ENCODE peak calls at places on chromosome X, in four cellular contexts. One of them, this sample, is unnamed. For H3K4me1 and H3K36me3, the result is how much of the 10 kb centered on the place peaks cover.

GRCh38 chrX:154372612-154373022 is 1.8 kb downstream of the FLNA start:
- DNase-seq in endothelial cell of umbilical vein: no peak
- DNase-seq in astrocyte: peak
- DNase-seq in left lung: no peak
- DNase-seq in this sample: no peak

GRCh38 chrX:138865093-138865649 is 153.7 kb upstream of the FGF13 start:
- DNase-seq in endothelial cell of umbilical vein: no peak
- DNase-seq in astrocyte: no peak
- DNase-seq in left lung: no peak
- DNase-seq in this sample: no peak

GRCh38 chrX:47245156-47245555 is 12.3 kb downstream of the USP11 start:
- DNase-seq in endothelial cell of umbilical vein: no peak
- DNase-seq in astrocyte: no peak
- DNase-seq in left lung: no peak
- DNase-seq in this sample: no peak

GRCh38 chrX:72094894-72095293 is 36.8 kb downstream of the RTL5 start:
- DNase-seq in endothelial cell of umbilical vein: peak
- DNase-seq in astrocyte: peak
- DNase-seq in left lung: peak
- DNase-seq in this sample: peak

GRCh38 chrX:150731795-150732194 is 38.6 kb downstream of the MTMR1 start:
- DNase-seq in endothelial cell of umbilical vein: no peak
- DNase-seq in astrocyte: peak
- DNase-seq in left lung: no peak
- DNase-seq in this sample: no peak

GRCh38 chrX:12771445-12772069 is 19.7 kb upstream of the PRPS2 start:
- DNase-seq in endothelial cell of umbilical vein: peak
- DNase-seq in astrocyte: no peak
- DNase-seq in left lung: peak
- DNase-seq in this sample: peak

GRCh38 chrX:95351089-95351488 is 1333.6 kb upstream of the DIAPH2 start:
- DNase-seq in endothelial cell of umbilical vein: no peak
- DNase-seq in astrocyte: no peak
- DNase-seq in left lung: no peak
- DNase-seq in this sample: no peak

GRCh38 chrX:106940068-106940467 is 19.9 kb downstream of the CLDN2 start:
- DNase-seq in endothelial cell of umbilical vein: peak
- DNase-seq in astrocyte: no peak
- DNase-seq in left lung: no peak
- DNase-seq in this sample: no peak

GRCh38 chrX:78168065-78168464 is 28.6 kb upstream of the TAF9B start:
- DNase-seq in endothelial cell of umbilical vein: no peak
- DNase-seq in astrocyte: no peak
- DNase-seq in left lung: no peak
- DNase-seq in this sample: no peak

GRCh38 chrX:38868941-38869378 is 67.7 kb downstream of the MID1IP1 start:
- DNase-seq in endothelial cell of umbilical vein: peak
- DNase-seq in astrocyte: peak
- DNase-seq in left lung: no peak
- DNase-seq in this sample: no peak

GRCh38 chrX:109886122-109886761 is 116.7 kb upstream of the TMEM164 start:
- DNase-seq in endothelial cell of umbilical vein: peak
- DNase-seq in astrocyte: no peak
- DNase-seq in left lung: no peak
- DNase-seq in this sample: peak

GRCh38 chrX:40809210-40809609 is 73.9 kb upstream of the MED14 start:
- DNase-seq in endothelial cell of umbilical vein: no peak
- DNase-seq in astrocyte: peak
- DNase-seq in left lung: no peak
- DNase-seq in this sample: no peak

GRCh38 chrX:12610079-12610478 is 181.1 kb upstream of the PRPS2 start:
- DNase-seq in endothelial cell of umbilical vein: no peak
- DNase-seq in astrocyte: peak
- DNase-seq in left lung: no peak
- DNase-seq in this sample: no peak

GRCh38 chrX:153639177-153640044 is 7.6 kb upstream of the DUSP9 start:
- DNase-seq in endothelial cell of umbilical vein: no peak
- DNase-seq in astrocyte: no peak
- DNase-seq in left lung: no peak
- DNase-seq in this sample: no peak

GRCh38 chrX:103002576-103002975 is 61.4 kb downstream of the BEX1 start:
- DNase-seq in endothelial cell of umbilical vein: no peak
- DNase-seq in astrocyte: peak
- DNase-seq in left lung: no peak
- DNase-seq in this sample: no peak

GRCh38 chrX:47991263-47992092 is 12.3 kb downstream of the ZNF182 start:
- DNase-seq in endothelial cell of umbilical vein: no peak
- DNase-seq in astrocyte: peak
- DNase-seq in left lung: no peak
- DNase-seq in this sample: no peak

GRCh38 chrX:76802698-76803097 is 375.2 kb downstream of the MAGEE1 start:
- DNase-seq in endothelial cell of umbilical vein: no peak
- DNase-seq in astrocyte: no peak
- DNase-seq in left lung: no peak
- DNase-seq in this sample: no peak

GRCh38 chrX:46637937-46638336 is 64.4 kb downstream of the CHST7 start:
- DNase-seq in endothelial cell of umbilical vein: peak
- DNase-seq in astrocyte: peak
- DNase-seq in left lung: no peak
- DNase-seq in this sample: no peak

GRCh38 chrX:141278306-141278705 is 36.0 kb upstream of the SPANXC start:
- DNase-seq in endothelial cell of umbilical vein: peak
- DNase-seq in astrocyte: no peak
- DNase-seq in left lung: no peak
- DNase-seq in this sample: no peak

GRCh38 chrX:134948333-134949241 is 42.2 kb upstream of the SMIM10 start:
- DNase-seq in endothelial cell of umbilical vein: peak
- DNase-seq in astrocyte: peak
- DNase-seq in left lung: no peak
- DNase-seq in this sample: no peak

GRCh38 chrX:83916525-83916924 is 55.6 kb downstream of the CYLC1 start:
- DNase-seq in endothelial cell of umbilical vein: no peak
- DNase-seq in astrocyte: no peak
- DNase-seq in left lung: no peak
- DNase-seq in this sample: no peak

GRCh38 chrX:63739885-63740284 is 45.1 kb downstream of the ARHGEF9 start:
- DNase-seq in endothelial cell of umbilical vein: no peak
- DNase-seq in astrocyte: no peak
- DNase-seq in left lung: no peak
- DNase-seq in this sample: no peak

GRCh38 chrX:41590641-41591040 is 98.1 kb upstream of the GPR34 start:
- DNase-seq in endothelial cell of umbilical vein: no peak
- DNase-seq in astrocyte: no peak
- DNase-seq in left lung: no peak
- DNase-seq in this sample: no peak

GRCh38 chrX:139930923-139931645 is 1.8 kb downstream of the ATP11C start:
- DNase-seq in endothelial cell of umbilical vein: peak
- DNase-seq in astrocyte: no peak
- DNase-seq in left lung: peak
- DNase-seq in this sample: peak

GRCh38 chrX:153052534-153052933 is 3.7 kb upstream of the PNMA3 start:
- DNase-seq in endothelial cell of umbilical vein: no peak
- DNase-seq in astrocyte: no peak
- DNase-seq in left lung: no peak
- DNase-seq in this sample: no peak

GRCh38 chrX:110118535-110118934 is 115.6 kb downstream of the TMEM164 start:
- DNase-seq in endothelial cell of umbilical vein: no peak
- DNase-seq in astrocyte: no peak
- DNase-seq in left lung: no peak
- DNase-seq in this sample: no peak

GRCh38 chrX:37926700-37927099 is 79.3 kb upstream of the DYNLT3 start:
- DNase-seq in endothelial cell of umbilical vein: peak
- DNase-seq in astrocyte: peak
- DNase-seq in left lung: no peak
- DNase-seq in this sample: no peak

GRCh38 chrX:10121787-10122186 is 35.0 kb upstream of the CLCN4 start:
- DNase-seq in endothelial cell of umbilical vein: no peak
- DNase-seq in astrocyte: no peak
- DNase-seq in left lung: peak
- DNase-seq in this sample: no peak

GRCh38 chrX:10117864-10118377 is 38.9 kb upstream of the CLCN4 start:
- DNase-seq in endothelial cell of umbilical vein: no peak
- DNase-seq in astrocyte: no peak
- DNase-seq in left lung: no peak
- DNase-seq in this sample: no peak

GRCh38 chrX:10119399-10119990 is 37.3 kb upstream of the CLCN4 start:
- DNase-seq in endothelial cell of umbilical vein: peak
- DNase-seq in astrocyte: peak
- DNase-seq in left lung: no peak
- DNase-seq in this sample: no peak

GRCh38 chrX:10118530-10118929 is 38.2 kb upstream of the CLCN4 start:
- DNase-seq in endothelial cell of umbilical vein: no peak
- DNase-seq in astrocyte: no peak
- DNase-seq in left lung: no peak
- DNase-seq in this sample: no peak

DNA sequence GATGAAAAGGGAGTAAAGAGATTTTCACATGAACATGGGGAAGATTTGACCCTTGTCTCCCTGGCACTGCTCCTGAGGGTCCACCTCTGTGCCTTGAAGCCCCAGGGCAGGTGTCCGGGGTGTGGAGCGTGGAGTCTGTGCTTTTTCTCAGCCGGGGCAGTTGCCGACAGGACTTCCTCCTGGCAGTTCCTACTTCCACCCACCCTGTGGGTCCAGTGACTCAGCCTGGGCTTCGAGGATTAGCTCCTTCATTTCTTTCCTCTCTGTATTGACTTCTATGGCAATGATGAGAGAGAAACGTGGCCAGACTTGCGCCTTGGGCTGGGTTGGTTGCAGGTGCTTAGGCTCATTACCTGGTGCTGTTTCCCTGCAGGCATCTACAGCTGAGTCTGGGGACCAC is 35.9 kb upstream of the CLCN4 start:
- DNase-seq in endothelial cell of umbilical vein: no peak
- DNase-seq in astrocyte: no peak
- DNase-seq in left lung: no peak
- DNase-seq in this sample: no peak
- H3K4me1 ChIP-seq in endothelial cell of umbilical vein: under half
- H3K4me1 ChIP-seq in astrocyte: under half
- H3K4me1 ChIP-seq in left lung: under half
- H3K4me1 ChIP-seq in this sample: under half

GRCh38 chrX:131703646-131704045 is 159.8 kb downstream of the OR13H1 start:
- DNase-seq in endothelial cell of umbilical vein: no peak
- DNase-seq in astrocyte: peak
- DNase-seq in left lung: no peak
- DNase-seq in this sample: no peak

GRCh38 chrX:131704136-131704695 is 160.3 kb downstream of the OR13H1 start:
- DNase-seq in endothelial cell of umbilical vein: no peak
- DNase-seq in astrocyte: peak
- DNase-seq in left lung: no peak
- DNase-seq in this sample: no peak

GRCh38 chrX:131711478-131711867 is 167.6 kb downstream of the OR13H1 start:
- DNase-seq in endothelial cell of umbilical vein: no peak
- DNase-seq in astrocyte: no peak
- DNase-seq in left lung: no peak
- DNase-seq in this sample: no peak

DNA sequence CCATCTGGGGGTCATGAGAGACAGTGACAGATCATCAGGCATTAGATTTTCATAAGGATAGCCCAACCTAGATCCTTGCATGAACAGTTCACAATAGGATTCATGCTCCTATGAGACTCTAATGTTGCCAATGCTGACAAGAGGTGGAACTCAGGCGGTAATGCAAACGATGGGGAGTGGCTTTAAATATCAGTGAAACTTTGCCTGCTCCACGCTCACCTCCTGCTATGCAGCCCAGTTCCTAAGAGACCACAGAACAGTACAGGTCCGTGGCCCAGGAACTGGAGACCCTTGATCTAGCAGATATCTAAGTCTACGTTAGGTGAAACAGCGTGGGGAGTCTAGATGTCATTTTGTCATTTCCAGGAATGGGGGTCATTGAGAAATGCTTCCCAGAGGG is 165.7 kb downstream of the OR13H1 start:
- DNase-seq in endothelial cell of umbilical vein: no peak
- DNase-seq in astrocyte: no peak
- DNase-seq in left lung: no peak
- DNase-seq in this sample: no peak
- H3K36me3 ChIP-seq in endothelial cell of umbilical vein: under half
- H3K36me3 ChIP-seq in astrocyte: under half
- H3K36me3 ChIP-seq in left lung: under half
- H3K36me3 ChIP-seq in this sample: under half

GRCh38 chrX:130803537-130803936 is 99.5 kb downstream of the ENOX2 start:
- DNase-seq in endothelial cell of umbilical vein: no peak
- DNase-seq in astrocyte: no peak
- DNase-seq in left lung: no peak
- DNase-seq in this sample: no peak

GRCh38 chrX:130801901-130802300 is 101.1 kb downstream of the ENOX2 start:
- DNase-seq in endothelial cell of umbilical vein: no peak
- DNase-seq in astrocyte: no peak
- DNase-seq in left lung: no peak
- DNase-seq in this sample: no peak

GRCh38 chrX:130793966-130794365 is 109.0 kb downstream of the ENOX2 start:
- DNase-seq in endothelial cell of umbilical vein: peak
- DNase-seq in astrocyte: no peak
- DNase-seq in left lung: no peak
- DNase-seq in this sample: no peak

GRCh38 chrX:130799393-130799792 is 103.6 kb downstream of the ENOX2 start:
- DNase-seq in endothelial cell of umbilical vein: peak
- DNase-seq in astrocyte: peak
- DNase-seq in left lung: no peak
- DNase-seq in this sample: no peak
- H3K4me1 ChIP-seq in endothelial cell of umbilical vein: under half
- H3K4me1 ChIP-seq in astrocyte: under half
- H3K4me1 ChIP-seq in left lung: under half
- H3K4me1 ChIP-seq in this sample: under half

GRCh38 chrX:16612257-16612987 is 37.5 kb upstream of the S100G start:
- DNase-seq in endothelial cell of umbilical vein: no peak
- DNase-seq in astrocyte: no peak
- DNase-seq in left lung: no peak
- DNase-seq in this sample: no peak
- H3K36me3 ChIP-seq in endothelial cell of umbilical vein: under half
- H3K36me3 ChIP-seq in astrocyte: under half
- H3K36me3 ChIP-seq in left lung: under half
- H3K36me3 ChIP-seq in this sample: under half

GRCh38 chrX:66002832-66003680 is 36.8 kb downstream of the VSIG4 start:
- DNase-seq in endothelial cell of umbilical vein: no peak
- DNase-seq in astrocyte: no peak
- DNase-seq in left lung: no peak
- DNase-seq in this sample: no peak
- H3K4me1 ChIP-seq in endothelial cell of umbilical vein: under half
- H3K4me1 ChIP-seq in astrocyte: under half
- H3K4me1 ChIP-seq in left lung: under half
- H3K4me1 ChIP-seq in this sample: under half